ENCODE peak calls at places on chromosome 21, in ten cellular contexts. V, P, S, U, W, Y, I, F, J and C are unnamed samples.
A peak's percentile ranks its signal among the peaks of the same experiment; 100 is the strongest.

GRCh38 chr21:35512321-35512720 is 463.2 kb upstream of the RUNX1 start:
- DNase-seq in V (no peak), P (no peak), S (no peak), U (no peak), W (no peak), Y (no peak), I (no peak), F (peak; percentile 73), J (peak; percentile 23), C (no peak)

GRCh38 chr21:32056791-32057190 is 184.0 kb downstream of the HUNK start:
- DNase-seq in V (no peak), P (no peak), S (no peak), U (peak; percentile 50), W (no peak), Y (no peak), I (no peak), F (no peak), J (no peak), C (peak; percentile 36)

GRCh38 chr21:42513151-42513984 is at the start of gene SLC37A1:
- DNase-seq in V (no peak), P (peak; percentile 40), S (no peak), U (peak; percentile 60), W (peak; percentile 45), Y (no peak), I (no peak), F (no peak), J (no peak), C (no peak)

GRCh38 chr21:41316641-41317392 is at the start of gene FAM3B:
- DNase-seq in V (no peak), P (no peak), S (no peak), U (no peak), W (no peak), Y (no peak), I (no peak), F (no peak), J (no peak), C (no peak)

GRCh38 chr21:28427356-28428022 is 565.2 kb downstream of the LTN1 start:
- DNase-seq in V (peak; percentile 90), P (no peak), S (no peak), U (no peak), W (no peak), Y (no peak), I (no peak), F (peak; percentile 84), J (no peak), C (no peak)

GRCh38 chr21:38780879-38781278 is 24.9 kb upstream of the ETS2 start:
- DNase-seq in V (no peak), P (no peak), S (no peak), U (no peak), W (no peak), Y (no peak), I (no peak), F (no peak), J (no peak), C (no peak)

GRCh38 chr21:45871616-45872236 is 109.8 kb upstream of the COL6A1 start:
- DNase-seq in V (no peak), P (no peak), S (no peak), U (no peak), W (no peak), Y (no peak), I (no peak), F (no peak), J (no peak), C (no peak)

GRCh38 chr21:21730524-21730923 is 732.3 kb downstream of the NCAM2 start:
- DNase-seq in V (peak; percentile 13), P (no peak), S (no peak), U (no peak), W (no peak), Y (no peak), I (peak; percentile 62), F (peak; percentile 47), J (no peak), C (no peak)

GRCh38 chr21:34688715-34689114 is 19.9 kb downstream of the CLIC6 start:
- DNase-seq in V (no peak), P (no peak), S (no peak), U (no peak), W (no peak), Y (no peak), I (no peak), F (no peak), J (no peak), C (no peak)

GRCh38 chr21:14878971-14879370 is 185.8 kb downstream of the NRIP1 start:
- DNase-seq in V (no peak), P (no peak), S (no peak), U (no peak), W (no peak), Y (no peak), I (no peak), F (no peak), J (no peak), C (no peak)